ENCODE peak calls at places on chromosomes 6 and 20, in four cellular contexts. U is activated CD8-positive, alpha-beta T cell treated with anti-CD3 and anti-CD28 coated beads, Interleukin-2, amount 10 ng/mL, durations not matched to agents 7 days and 5 days; Q is naive thymus-derived CD4-positive, alpha-beta T cell; Z is CD4-positive, alpha-beta T cell. D is an unnamed sample.

GRCh38 chr20:48921883-48922867 is 664 bp downstream of the ARFGEF2 start:
- DNase-seq in U (peak), Q (no peak), Z (no peak), D (no peak)

GRCh38 chr6:131831392-131831791 is 23.6 kb downstream of the ENPP1 start:
- DNase-seq in U (no peak), Q (no peak), Z (no peak), D (no peak)

GRCh38 chr6:28207244-28208179 is 17.6 kb upstream of the ZSCAN9 start:
- DNase-seq in U (peak), Q (no peak), Z (no peak), D (no peak)

GRCh38 chr20:16350465-16350864 is 222.8 kb downstream of the KIF16B start:
- DNase-seq in U (no peak), Q (no peak), Z (no peak), D (no peak)

GRCh38 chr6:33591633-33592032 is 11.6 kb upstream of the BAK1 start:
- DNase-seq in U (no peak), Q (no peak), Z (no peak), D (no peak)

GRCh38 chr6:54244430-54244829 is 63.8 kb upstream of the TINAG start:
- DNase-seq in U (no peak), Q (no peak), Z (no peak), D (no peak)

GRCh38 chr6:41527721-41528408 is 18.3 kb upstream of the FOXP4 start:
- DNase-seq in U (no peak), Q (no peak), Z (no peak), D (no peak)

GRCh38 chr6:89689732-89690131 is 51.2 kb upstream of the LYRM2 start:
- DNase-seq in U (no peak), Q (no peak), Z (no peak), D (no peak)

GRCh38 chr20:50645253-50646068 is 45.9 kb downstream of the RIPOR3 start:
- DNase-seq in U (no peak), Q (no peak), Z (no peak), D (no peak)

GRCh38 chr6:140833396-140833795 is 1299.3 kb upstream of the GJE1 start:
- DNase-seq in U (no peak), Q (no peak), Z (no peak), D (no peak)

GRCh38 chr6:145138469-145139185 is 596.7 kb downstream of the EPM2A start:
- DNase-seq in U (no peak), Q (no peak), Z (no peak), D (no peak)

GRCh38 chr20:51184289-51184688 is 161.4 kb upstream of the KCNG1 start:
- DNase-seq in U (no peak), Q (no peak), Z (no peak), D (no peak)

GRCh38 chr6:159042003-159042823 is 2.6 kb downstream of the TAGAP start:
- DNase-seq in U (peak), Q (peak), Z (peak), D (peak)

GRCh38 chr6:149028767-149029405 is 282.1 kb downstream of the UST start:
- DNase-seq in U (peak), Q (peak), Z (peak), D (peak)

GRCh38 chr6:109485536-109485935 is 2.5 kb upstream of the ZBTB24 start:
- DNase-seq in U (peak), Q (no peak), Z (no peak), D (no peak)

GRCh38 chr6:55869731-55870130 is 5.7 kb downstream of the BMP5 start:
- DNase-seq in U (no peak), Q (no peak), Z (no peak), D (no peak)

GRCh38 chr6:159119835-159120234 is 49.4 kb upstream of the FNDC1 start:
- DNase-seq in U (no peak), Q (no peak), Z (no peak), D (no peak)

GRCh38 chr20:18031050-18031449 is 26.7 kb downstream of the OVOL2 start:
- DNase-seq in U (no peak), Q (no peak), Z (no peak), D (no peak)

GRCh38 chr20:4550740-4551139 is 171.0 kb upstream of the PRND start:
- DNase-seq in U (no peak), Q (no peak), Z (no peak), D (no peak)

GRCh38 chr6:53326372-53327016 is 22.3 kb downstream of the ELOVL5 start:
- DNase-seq in U (no peak), Q (no peak), Z (no peak), D (no peak)

GRCh38 chr6:146968041-146968760 is 236.0 kb upstream of the STXBP5 start:
- DNase-seq in U (no peak), Q (no peak), Z (no peak), D (no peak)

GRCh38 chr20:16476032-16476431 is 97.2 kb downstream of the KIF16B start:
- DNase-seq in U (no peak), Q (no peak), Z (no peak), D (no peak)